ENCODE peak calls at places on chromosomes 11 and 22, in seven cellular contexts. C is neural progenitor cell, T is IMR-90, Y is right lobe of liver, B is pancreas, V is right atrium auricular region, W is heart left ventricle. H is an unnamed sample. For H3K36me3, the result is how much of the 10 kb centered on the place peaks cover.

GRCh38 chr11:6319001-6319878 is 1.1 kb downstream of the CAVIN3 start:
- DNase-seq in C (peak), T (peak), Y (peak), B (peak), V (peak), W (peak), H (no peak)

GRCh38 chr11:46197421-46197820 is 76.2 kb upstream of the PHF21A start:
- DNase-seq in C (no peak), T (no peak), Y (no peak), B (no peak), V (no peak), W (no peak), H (no peak)

GRCh38 chr11:57645716-57646085 is 4.0 kb downstream of the YPEL4 start:
- DNase-seq in C (no peak), T (no peak), Y (no peak), B (no peak), V (no peak), W (no peak), H (no peak)

GRCh38 chr11:8833568-8834275 is 77.3 kb upstream of the AKIP1 start:
- DNase-seq in C (no peak), T (peak), Y (no peak), B (no peak), V (no peak), W (no peak), H (no peak)

GRCh38 chr11:18836415-18836814 is 44.8 kb upstream of the PTPN5 start:
- DNase-seq in C (peak), T (no peak), Y (no peak), B (no peak), V (no peak), W (no peak), H (no peak)

GRCh38 chr22:29947410-29948387 is 64.7 kb downstream of the MTMR3 start:
- DNase-seq in C (no peak), T (peak), Y (no peak), B (no peak), V (no peak), W (no peak), H (no peak)

GRCh38 chr11:115950660-115951059 is 446.4 kb upstream of the CADM1 start:
- DNase-seq in C (no peak), T (no peak), Y (no peak), B (no peak), V (no peak), W (no peak), H (no peak)

GRCh38 chr11:92153542-92153941 is 71.1 kb upstream of the FAT3 start:
- DNase-seq in C (no peak), T (no peak), Y (no peak), B (no peak), V (no peak), W (no peak), H (no peak)

GRCh38 chr11:117094776-117095175 is 3.5 kb downstream of the SIK3 start:
- DNase-seq in C (peak), T (peak), Y (no peak), B (no peak), V (no peak), W (no peak), H (no peak)

GRCh38 chr11:86954288-86955110 is 696 bp downstream of the FZD4 start:
- DNase-seq in C (peak), T (no peak), Y (no peak), B (peak), V (no peak), W (peak), H (no peak)

GRCh38 chr11:79609511-79609910 is 168.7 kb upstream of the TENM4 start:
- DNase-seq in C (no peak), T (no peak), Y (no peak), B (no peak), V (no peak), W (no peak), H (no peak)

GRCh38 chr11:63557548-63557947 is 5.6 kb downstream of the PLAAT2 start:
- DNase-seq in C (no peak), T (no peak), Y (no peak), B (no peak), V (peak), W (no peak), H (no peak)

GRCh38 chr22:30000566-30000965 is 79.7 kb upstream of the HORMAD2 start:
- DNase-seq in C (no peak), T (peak), Y (no peak), B (no peak), V (no peak), W (no peak), H (no peak)

GRCh38 chr11:91796999-91797398 is 427.6 kb upstream of the FAT3 start:
- DNase-seq in C (no peak), T (no peak), Y (no peak), B (no peak), V (no peak), W (no peak), H (no peak)

GRCh38 chr22:42946551-42947198 is 68.3 kb downstream of the PACSIN2 start:
- DNase-seq in C (no peak), T (no peak), Y (no peak), B (no peak), V (no peak), W (no peak), H (no peak)

GRCh38 chr22:42945736-42946135 is 69.2 kb downstream of the PACSIN2 start:
- DNase-seq in C (no peak), T (no peak), Y (no peak), B (no peak), V (no peak), W (no peak), H (no peak)

GRCh38 chr22:42943981-42944380 is 71.0 kb downstream of the PACSIN2 start:
- DNase-seq in C (no peak), T (no peak), Y (no peak), B (no peak), V (no peak), W (no peak), H (no peak)

GRCh38 chr22:42944409-42944808 is 70.5 kb downstream of the PACSIN2 start:
- DNase-seq in C (no peak), T (no peak), Y (no peak), B (no peak), V (no peak), W (no peak), H (no peak)

DNA sequence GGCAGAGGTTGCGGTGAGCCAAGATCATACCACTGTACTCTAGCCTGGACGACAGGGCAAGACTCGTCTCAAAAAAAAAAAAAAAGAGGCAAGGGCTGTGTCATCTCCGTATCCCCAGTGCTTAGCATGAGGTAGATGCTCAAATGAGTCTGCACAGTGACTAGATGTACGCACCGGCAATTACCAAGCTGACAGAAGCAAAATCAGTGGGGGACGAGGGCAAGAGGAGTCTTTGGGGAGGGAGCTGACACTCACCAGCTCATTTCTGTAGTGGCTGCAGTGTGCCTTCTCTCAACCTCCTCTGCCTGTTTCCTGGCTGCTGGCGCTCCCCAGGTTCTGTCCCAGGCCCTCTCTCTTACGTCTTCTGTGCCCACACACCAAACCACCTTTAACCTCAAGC is 69.9 kb downstream of the PACSIN2 start:
- DNase-seq in C (no peak), T (no peak), Y (no peak), B (no peak), V (no peak), W (no peak), H (no peak)
- H3K4me3 ChIP-seq in C (no peak), T (no peak), Y (no peak), B (no peak), V (no peak), W (no peak), H (no peak)

GRCh38 chr11:33970984-33971466 is 79.1 kb upstream of the LMO2 start:
- DNase-seq in C (peak), T (peak), Y (no peak), B (peak), V (peak), W (peak), H (no peak)
- TF ChIP-seq CTCF in C (peak), T (peak), Y (peak), B (peak), V (peak), W (peak), H (peak)

DNA sequence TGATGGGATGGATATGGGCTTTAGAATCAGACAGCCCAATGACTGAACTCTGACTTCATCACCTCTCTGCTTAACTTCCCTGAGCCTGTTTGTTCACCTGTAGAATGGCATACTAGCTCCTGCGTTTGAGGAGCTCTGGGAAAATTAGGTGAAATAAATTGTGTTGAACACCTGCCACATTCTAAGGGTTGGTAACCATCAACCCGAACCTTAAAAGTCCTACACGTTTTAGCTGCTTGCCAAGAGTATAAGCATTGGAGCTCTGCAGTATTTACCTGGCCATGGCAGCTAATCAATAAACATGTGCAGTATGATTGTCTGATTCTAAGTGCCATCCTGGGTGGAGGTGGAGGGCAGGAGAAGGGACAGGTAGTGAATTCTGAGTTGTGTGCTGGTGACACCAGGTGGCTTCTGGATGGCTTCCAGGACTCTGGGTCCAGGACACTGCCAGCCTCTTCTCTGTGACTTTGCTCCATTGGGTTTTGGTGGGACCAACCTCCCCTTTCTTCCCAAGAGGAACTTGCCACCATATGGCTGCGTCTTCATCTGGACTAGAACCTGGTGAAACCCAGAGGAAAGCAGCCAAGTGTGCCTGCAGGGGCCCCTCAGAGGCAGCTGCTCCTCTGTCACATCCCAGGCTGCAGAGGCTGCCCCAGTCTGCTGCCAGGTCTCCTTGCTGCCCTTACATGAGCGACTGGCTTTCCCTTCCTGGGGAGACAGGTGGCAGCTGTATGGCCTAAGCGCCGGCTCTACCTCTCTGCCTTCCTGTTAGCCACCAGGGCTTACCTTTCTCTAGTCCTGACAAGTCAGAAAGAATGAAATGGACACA is 85.6 kb downstream of the CACNG2 start:
- DNase-seq in C (no peak), T (no peak), Y (no peak), B (peak), V (no peak), W (no peak), H (no peak)
- H3K36me3 ChIP-seq in C (under half), T (under half), Y (under half), B (under half), V (under half), W (under half), H (under half)

DNA sequence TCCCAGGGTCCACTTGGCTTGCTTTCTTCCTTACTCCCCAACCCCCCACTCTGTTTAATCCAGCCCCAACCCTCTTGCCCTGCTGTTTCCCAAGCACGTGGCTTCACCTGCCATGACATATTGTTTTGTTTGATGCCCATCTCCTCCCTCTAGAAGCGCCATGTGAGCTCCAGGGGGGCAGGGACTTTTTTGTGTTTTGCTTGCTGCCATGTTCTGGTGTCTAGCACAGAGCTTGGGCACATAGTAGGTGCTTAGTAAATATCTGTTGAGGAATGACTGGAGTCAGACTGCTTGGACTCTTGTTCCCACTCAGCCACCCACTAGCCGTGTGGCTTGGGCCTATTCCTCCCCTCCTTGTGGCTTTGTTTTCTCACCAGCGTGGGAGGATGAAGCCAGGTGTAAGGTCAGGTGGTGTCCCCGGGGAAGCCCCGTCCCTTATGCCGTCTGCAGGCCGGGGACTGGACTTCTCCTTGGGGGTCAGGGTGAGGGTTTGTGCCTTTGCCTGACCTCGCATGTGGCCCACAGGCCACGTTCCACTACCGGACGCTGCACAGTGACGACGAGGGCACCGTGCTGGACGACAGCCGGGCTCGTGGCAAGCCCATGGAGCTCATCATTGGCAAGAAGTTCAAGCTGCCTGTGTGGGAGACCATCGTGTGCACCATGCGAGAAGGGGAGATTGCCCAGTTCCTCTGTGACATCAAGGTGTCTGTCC is 3.8 kb downstream of the AIP start:
- DNase-seq in C (no peak), T (no peak), Y (peak), B (no peak), V (no peak), W (no peak), H (no peak)
- H3K4me3 ChIP-seq in C (no peak), T (no peak), Y (no peak), B (no peak), V (no peak), W (no peak), H (no peak)

DNA sequence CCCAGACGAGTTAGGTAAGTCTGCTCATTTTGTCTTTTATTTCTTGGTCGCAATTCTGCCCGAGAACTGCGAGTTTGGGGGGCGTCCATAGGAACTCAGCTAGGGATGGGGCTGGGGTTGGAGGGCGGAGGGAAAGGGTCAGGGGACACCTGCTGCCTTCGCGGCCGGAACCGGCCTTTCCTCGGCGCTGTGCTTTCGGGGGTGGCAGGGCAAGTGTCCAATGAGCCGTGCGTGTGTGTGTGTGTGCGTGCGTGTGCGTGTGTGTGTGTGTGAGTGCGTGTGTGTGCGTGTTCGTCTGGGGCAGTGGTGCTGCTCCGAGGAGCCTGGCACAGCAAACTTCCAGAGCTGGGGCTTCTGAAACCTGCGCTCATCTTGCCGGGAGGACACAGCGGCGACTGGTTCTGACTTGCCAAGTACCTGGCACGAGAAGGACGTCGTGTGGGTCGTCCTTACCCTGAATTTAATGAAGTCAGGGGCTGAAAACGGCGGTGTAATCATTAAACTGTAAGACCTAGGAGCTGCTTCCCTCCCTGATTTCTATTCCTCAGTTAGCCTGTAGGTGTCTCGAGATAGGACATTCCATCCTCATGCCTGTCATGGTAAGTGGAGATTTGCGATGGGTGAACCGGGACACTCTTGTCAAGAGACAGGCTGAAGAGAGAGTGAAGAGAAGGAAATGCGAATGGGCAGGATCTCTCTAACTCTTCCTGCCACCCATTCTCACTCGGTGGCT is 27.0 kb upstream of the AMOTL1 start:
- DNase-seq in C (peak), T (peak), Y (peak), B (peak), V (no peak), W (peak), H (no peak)
- TF ChIP-seq CTCF in C (peak), T (peak), Y (peak), B (peak), V (peak), W (peak), H (peak)

GRCh38 chr11:76361365-76361764 is 19.6 kb downstream of the THAP12 start:
- DNase-seq in C (no peak), T (no peak), Y (no peak), B (no peak), V (no peak), W (no peak), H (no peak)

GRCh38 chr11:76362716-76363115 is 18.2 kb downstream of the THAP12 start:
- DNase-seq in C (no peak), T (no peak), Y (no peak), B (no peak), V (no peak), W (no peak), H (no peak)

GRCh38 chr11:76365038-76365679 is 15.8 kb downstream of the THAP12 start:
- DNase-seq in C (no peak), T (no peak), Y (no peak), B (no peak), V (no peak), W (no peak), H (no peak)

DNA sequence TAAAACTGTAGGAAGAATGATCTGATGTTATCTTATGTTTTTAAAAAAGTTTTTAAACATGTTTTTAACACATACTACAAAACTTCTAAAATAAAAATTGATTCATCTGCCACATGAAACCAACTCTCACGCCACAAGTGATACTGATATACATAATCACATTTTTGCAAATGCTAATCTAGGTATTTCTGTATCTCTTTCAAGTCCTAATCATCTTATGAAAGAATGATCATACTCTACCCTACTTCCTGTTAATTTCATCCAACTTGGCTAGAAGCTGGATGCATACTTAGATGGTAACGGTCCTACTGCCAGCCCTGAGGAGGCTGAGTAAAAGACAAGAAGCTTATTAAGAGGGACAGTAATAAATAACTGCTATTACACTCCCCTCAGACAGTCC is 19.2 kb downstream of the THAP12 start:
- DNase-seq in C (no peak), T (no peak), Y (no peak), B (no peak), V (no peak), W (no peak), H (no peak)
- H3K36me3 ChIP-seq in C (under half), T (under half), Y (under half), B (under half), V (under half), W (under half), H (under half)

H was measured in BJ.